ENCODE peak calls at places on chromosomes 1 and 21, in five cellular contexts. One of them, this sample, is unnamed.

GRCh38 chr1:8396083-8396911 is 78.4 kb downstream of the SLC45A1 start:
- DNase-seq in substantia nigra: no peak
- DNase-seq in suprapubic skin: no peak
- DNase-seq in nephron progenitor cell: no peak
- DNase-seq in psoas muscle: no peak
- DNase-seq in this sample: no peak

GRCh38 chr1:30743584-30744059 is 14.0 kb downstream of the LAPTM5 start:
- DNase-seq in nephron progenitor cell: no peak
- DNase-seq in suprapubic skin: no peak
- DNase-seq in substantia nigra: no peak
- DNase-seq in psoas muscle: no peak
- DNase-seq in this sample: no peak

GRCh38 chr21:44569861-44570517 is 3.5 kb upstream of the KRTAP10-4 start:
- DNase-seq in substantia nigra: no peak
- DNase-seq in nephron progenitor cell: no peak
- DNase-seq in suprapubic skin: peak; percentile 28
- DNase-seq in psoas muscle: no peak
- DNase-seq in this sample: no peak

GRCh38 chr1:220271706-220272046 is 577 bp downstream of the RAB3GAP2 start:
- DNase-seq in substantia nigra: no peak
- DNase-seq in nephron progenitor cell: no peak
- DNase-seq in psoas muscle: no peak
- DNase-seq in suprapubic skin: no peak
- DNase-seq in this sample: peak; percentile 13

GRCh38 chr1:172476218-172476811 is 32.4 kb upstream of the PIGC start:
- DNase-seq in nephron progenitor cell: no peak
- DNase-seq in suprapubic skin: no peak
- DNase-seq in psoas muscle: no peak
- DNase-seq in substantia nigra: no peak
- DNase-seq in this sample: no peak

GRCh38 chr1:161260939-161261858 is 2.7 kb downstream of the PCP4L1 start:
- DNase-seq in suprapubic skin: no peak
- DNase-seq in psoas muscle: no peak
- DNase-seq in nephron progenitor cell: peak; percentile 42
- DNase-seq in substantia nigra: no peak
- DNase-seq in this sample: no peak

GRCh38 chr1:22639286-22639685 is 2.9 kb downstream of the C1QA start:
- DNase-seq in substantia nigra: no peak
- DNase-seq in psoas muscle: peak; percentile 42
- DNase-seq in suprapubic skin: no peak
- DNase-seq in nephron progenitor cell: no peak
- DNase-seq in this sample: peak; percentile 22

GRCh38 chr1:174931214-174931613 is 68.5 kb upstream of the CACYBP start:
- DNase-seq in psoas muscle: no peak
- DNase-seq in suprapubic skin: no peak
- DNase-seq in substantia nigra: no peak
- DNase-seq in nephron progenitor cell: no peak
- DNase-seq in this sample: no peak

GRCh38 chr1:234611799-234612351 is 1.9 kb upstream of the IRF2BP2 start:
- DNase-seq in suprapubic skin: no peak
- DNase-seq in psoas muscle: peak; percentile 72
- DNase-seq in substantia nigra: no peak
- DNase-seq in nephron progenitor cell: no peak
- DNase-seq in this sample: no peak

GRCh38 chr1:97806336-97806735 is 114.5 kb downstream of the DPYD start:
- DNase-seq in substantia nigra: no peak
- DNase-seq in psoas muscle: no peak
- DNase-seq in suprapubic skin: no peak
- DNase-seq in nephron progenitor cell: no peak
- DNase-seq in this sample: no peak

GRCh38 chr1:115230281-115230680 is 107.8 kb downstream of the NGF start:
- DNase-seq in suprapubic skin: no peak
- DNase-seq in psoas muscle: no peak
- DNase-seq in substantia nigra: no peak
- DNase-seq in nephron progenitor cell: no peak
- DNase-seq in this sample: no peak

GRCh38 chr1:167797005-167797404 is 75.2 kb downstream of the MPZL1 start:
- DNase-seq in substantia nigra: no peak
- DNase-seq in nephron progenitor cell: no peak
- DNase-seq in suprapubic skin: peak; percentile 84
- DNase-seq in psoas muscle: peak; percentile 83
- DNase-seq in this sample: peak; percentile 27

GRCh38 chr1:110135268-110136065 is 14.8 kb upstream of the SLC6A17 start:
- DNase-seq in substantia nigra: no peak
- DNase-seq in psoas muscle: no peak
- DNase-seq in suprapubic skin: no peak
- DNase-seq in nephron progenitor cell: no peak
- DNase-seq in this sample: no peak

GRCh38 chr1:7519861-7520408 is 251.2 kb upstream of the VAMP3 start:
- DNase-seq in substantia nigra: no peak
- DNase-seq in nephron progenitor cell: no peak
- DNase-seq in psoas muscle: peak; percentile 30
- DNase-seq in suprapubic skin: no peak
- DNase-seq in this sample: no peak

GRCh38 chr21:32423846-32424535 is 11.5 kb downstream of the EVA1C start:
- DNase-seq in substantia nigra: no peak
- DNase-seq in suprapubic skin: no peak
- DNase-seq in psoas muscle: no peak
- DNase-seq in nephron progenitor cell: no peak
- DNase-seq in this sample: no peak

GRCh38 chr21:21200939-21201610 is 202.9 kb downstream of the NCAM2 start:
- DNase-seq in substantia nigra: no peak
- DNase-seq in psoas muscle: no peak
- DNase-seq in suprapubic skin: no peak
- DNase-seq in nephron progenitor cell: no peak
- DNase-seq in this sample: no peak

GRCh38 chr1:44619261-44619900 is 54.9 kb downstream of the TMEM53 start:
- DNase-seq in substantia nigra: no peak
- DNase-seq in nephron progenitor cell: peak; percentile 49
- DNase-seq in suprapubic skin: no peak
- DNase-seq in psoas muscle: peak; percentile 28
- DNase-seq in this sample: no peak

GRCh38 chr1:65002156-65002507 is 35.8 kb upstream of the JAK1 start:
- DNase-seq in substantia nigra: no peak
- DNase-seq in suprapubic skin: no peak
- DNase-seq in nephron progenitor cell: no peak
- DNase-seq in psoas muscle: peak; percentile 56
- DNase-seq in this sample: no peak

GRCh38 chr1:230011333-230012092 is 55.5 kb upstream of the GALNT2 start:
- DNase-seq in suprapubic skin: no peak
- DNase-seq in nephron progenitor cell: no peak
- DNase-seq in psoas muscle: no peak
- DNase-seq in substantia nigra: no peak
- DNase-seq in this sample: no peak

GRCh38 chr21:42121792-42122191 is 50.7 kb downstream of the UMODL1 start:
- DNase-seq in psoas muscle: peak; percentile 24
- DNase-seq in substantia nigra: no peak
- DNase-seq in suprapubic skin: no peak
- DNase-seq in nephron progenitor cell: no peak
- DNase-seq in this sample: no peak

GRCh38 chr1:38020361-38020760 is 7.8 kb downstream of the UTP11 start:
- DNase-seq in psoas muscle: no peak
- DNase-seq in nephron progenitor cell: no peak
- DNase-seq in suprapubic skin: no peak
- DNase-seq in substantia nigra: no peak
- DNase-seq in this sample: no peak

GRCh38 chr1:153941826-153942725 is 4.4 kb downstream of the DENND4B start:
- DNase-seq in psoas muscle: no peak
- DNase-seq in substantia nigra: no peak
- DNase-seq in suprapubic skin: no peak
- DNase-seq in nephron progenitor cell: no peak
- DNase-seq in this sample: no peak

GRCh38 chr1:29672955-29673507 is 436.7 kb downstream of the PTPRU start:
- DNase-seq in substantia nigra: no peak
- DNase-seq in psoas muscle: no peak
- DNase-seq in suprapubic skin: peak; percentile 50
- DNase-seq in nephron progenitor cell: no peak
- DNase-seq in this sample: no peak

GRCh38 chr1:224623310-224623714 is 7.2 kb downstream of the CNIH3 start:
- DNase-seq in substantia nigra: no peak
- DNase-seq in suprapubic skin: no peak
- DNase-seq in psoas muscle: no peak
- DNase-seq in nephron progenitor cell: no peak
- DNase-seq in this sample: no peak

GRCh38 chr1:55364216-55364615 is 149.1 kb upstream of the USP24 start:
- DNase-seq in substantia nigra: no peak
- DNase-seq in suprapubic skin: no peak
- DNase-seq in nephron progenitor cell: no peak
- DNase-seq in psoas muscle: no peak
- DNase-seq in this sample: no peak

GRCh38 chr1:33111965-33112364 is 31.0 kb downstream of the AZIN2 start:
- DNase-seq in substantia nigra: no peak
- DNase-seq in nephron progenitor cell: no peak
- DNase-seq in psoas muscle: no peak
- DNase-seq in suprapubic skin: no peak
- DNase-seq in this sample: no peak

GRCh38 chr1:24981632-24982007 is 51.5 kb upstream of the RUNX3 start:
- DNase-seq in substantia nigra: no peak
- DNase-seq in suprapubic skin: no peak
- DNase-seq in nephron progenitor cell: no peak
- DNase-seq in psoas muscle: peak; percentile 49
- DNase-seq in this sample: no peak

GRCh38 chr1:91511386-91511785 is 10.7 kb downstream of the CDC7 start:
- DNase-seq in nephron progenitor cell: no peak
- DNase-seq in suprapubic skin: no peak
- DNase-seq in psoas muscle: no peak
- DNase-seq in substantia nigra: no peak
- DNase-seq in this sample: no peak

GRCh38 chr1:224287714-224288113 is 42.3 kb downstream of the NVL start:
- DNase-seq in substantia nigra: peak; percentile 2
- DNase-seq in suprapubic skin: no peak
- DNase-seq in nephron progenitor cell: no peak
- DNase-seq in psoas muscle: no peak
- DNase-seq in this sample: no peak

GRCh38 chr21:18335651-18336050 is 67.9 kb downstream of the TMPRSS15 start:
- DNase-seq in psoas muscle: no peak
- DNase-seq in nephron progenitor cell: no peak
- DNase-seq in suprapubic skin: no peak
- DNase-seq in substantia nigra: no peak
- DNase-seq in this sample: no peak

GRCh38 chr1:41547781-41548560 is 63.5 kb upstream of the EDN2 start:
- DNase-seq in nephron progenitor cell: no peak
- DNase-seq in substantia nigra: no peak
- DNase-seq in suprapubic skin: peak; percentile 60
- DNase-seq in psoas muscle: no peak
- DNase-seq in this sample: no peak

GRCh38 chr1:185479781-185480180 is 162.7 kb upstream of the IVNS1ABP start:
- DNase-seq in nephron progenitor cell: no peak
- DNase-seq in substantia nigra: no peak
- DNase-seq in suprapubic skin: no peak
- DNase-seq in psoas muscle: no peak
- DNase-seq in this sample: no peak

GRCh38 chr1:225479996-225480720 is 52.3 kb upstream of the LBR start:
- DNase-seq in substantia nigra: no peak
- DNase-seq in nephron progenitor cell: no peak
- DNase-seq in suprapubic skin: peak; percentile 35
- DNase-seq in psoas muscle: no peak
- DNase-seq in this sample: no peak

GRCh38 chr1:206551985-206552325 is 44.6 kb downstream of the RASSF5 start:
- DNase-seq in suprapubic skin: no peak
- DNase-seq in substantia nigra: no peak
- DNase-seq in nephron progenitor cell: no peak
- DNase-seq in psoas muscle: no peak
- DNase-seq in this sample: no peak

GRCh38 chr1:110136911-110137310 is 13.4 kb upstream of the SLC6A17 start:
- DNase-seq in suprapubic skin: no peak
- DNase-seq in nephron progenitor cell: peak; percentile 78
- DNase-seq in substantia nigra: no peak
- DNase-seq in psoas muscle: no peak
- DNase-seq in this sample: peak; percentile 62